ENCODE peak calls at places on chromosomes 4 and X, in nine cellular contexts. R, L, Q, T, K, A, P, F and S are unnamed samples.

GRCh38 chr4:79949186-79949585 is 123.8 kb downstream of the ANTXR2 start:
- DNase-seq in L (no peak), F (no peak), A (no peak), T (no peak), P (no peak), K (no peak), R (no peak), Q (no peak), S (no peak)

GRCh38 chr4:10164877-10165283 is 48.3 kb upstream of the WDR1 start:
- DNase-seq in A (peak), K (no peak), P (peak), Q (peak), T (no peak), F (peak), R (no peak), L (no peak), S (no peak)

GRCh38 chr4:117324851-117325491 is 239.6 kb upstream of the TRAM1L1 start:
- DNase-seq in P (no peak), T (no peak), Q (peak), L (no peak), A (peak), R (no peak), F (peak), K (no peak), S (no peak)

GRCh38 chr4:113186960-113187757 is 137.7 kb downstream of the ANK2 start:
- DNase-seq in P (no peak), L (no peak), T (no peak), Q (no peak), F (no peak), R (no peak), A (no peak), K (no peak), S (no peak)

GRCh38 chr4:90211174-90211573 is 84.0 kb downstream of the CCSER1 start:
- DNase-seq in L (no peak), T (no peak), R (no peak), P (no peak), F (no peak), A (no peak), K (no peak), Q (peak), S (no peak)

GRCh38 chr4:7195138-7195510 is 2.8 kb downstream of the SORCS2 start:
- DNase-seq in Q (no peak), K (no peak), L (no peak), P (no peak), F (no peak), R (no peak), T (peak), A (no peak), S (no peak)

GRCh38 chrX:19889582-19890342 is 2.4 kb upstream of the SH3KBP1 start:
- DNase-seq in A (peak), T (no peak), F (peak), K (peak), Q (peak), P (no peak), R (peak), L (no peak), S (no peak)

GRCh38 chr4:147782087-147782781 is 50.3 kb downstream of the ARHGAP10 start:
- DNase-seq in T (no peak), R (no peak), L (no peak), K (no peak), Q (peak), F (no peak), P (no peak), A (no peak), S (no peak)

GRCh38 chrX:19156223-19156622 is 34.0 kb upstream of the ADGRG2 start:
- DNase-seq in R (no peak), F (peak), K (no peak), L (no peak), A (no peak), P (no peak), T (no peak), Q (no peak), S (no peak)

GRCh38 chr4:73815145-73815544 is 21.3 kb upstream of the CXCL6 start:
- DNase-seq in K (no peak), L (no peak), A (peak), R (no peak), P (peak), Q (peak), T (no peak), F (no peak), S (no peak)

GRCh38 chrX:40107291-40108083 is 9.7 kb upstream of the BCOR start:
- DNase-seq in Q (peak), L (no peak), R (no peak), K (peak), P (no peak), F (peak), A (peak), T (no peak), S (no peak)

GRCh38 chr4:184755278-184755677 is 21.4 kb upstream of the CENPU start:
- DNase-seq in R (no peak), P (no peak), K (no peak), F (peak), T (no peak), A (no peak), Q (peak), L (no peak), S (no peak)

GRCh38 chr4:120198411-120198810 is 131.8 kb upstream of the MAD2L1 start:
- DNase-seq in R (no peak), L (no peak), F (no peak), K (no peak), Q (no peak), T (no peak), A (no peak), P (no peak), S (no peak)

GRCh38 chr4:90442619-90443018 is 315.4 kb downstream of the CCSER1 start:
- DNase-seq in K (no peak), A (no peak), P (no peak), Q (no peak), F (no peak), L (no peak), T (no peak), R (no peak), S (no peak)

GRCh38 chr4:165810726-165811125 is 62.3 kb upstream of the TLL1 start:
- DNase-seq in T (no peak), A (no peak), F (no peak), R (no peak), K (no peak), P (no peak), Q (peak), L (no peak), S (no peak)

GRCh38 chrX:118261136-118261535 is 84.8 kb upstream of the WDR44 start:
- DNase-seq in Q (no peak), F (no peak), R (no peak), K (no peak), T (no peak), L (no peak), A (no peak), P (no peak), S (no peak)